ENCODE peak calls at places on chromosomes 13 and 19, in four cellular contexts. U, B, Q and H are unnamed samples.
A peak's percentile ranks its signal among the peaks of the same experiment; 100 is the strongest.

GRCh38 chr13:93956416-93956815 is 523.1 kb downstream of the DCT start:
- DNase-seq in U (no peak), B (no peak), Q (no peak), H (no peak)

GRCh38 chr13:79423801-79424642 is 18.0 kb upstream of the RBM26 start:
- DNase-seq in U (peak; percentile 14), B (no peak), Q (peak; percentile 63), H (peak; percentile 53)

GRCh38 chr13:42990147-42990990 is 1.7 kb downstream of the EPSTI1 start:
- DNase-seq in U (no peak), B (no peak), Q (peak; percentile 57), H (no peak)

GRCh38 chr13:44744880-44745633 is 168.9 kb upstream of the TSC22D1 start:
- DNase-seq in U (no peak), B (no peak), Q (no peak), H (no peak)

GRCh38 chr19:28329429-28329828 is 883.5 kb downstream of the UQCRFS1 start:
- DNase-seq in U (no peak), B (no peak), Q (no peak), H (no peak)

GRCh38 chr19:2332341-2333026 is 4.0 kb downstream of the SPPL2B start:
- DNase-seq in U (no peak), B (peak; percentile 56), Q (no peak), H (no peak)

GRCh38 chr19:40594657-40595077 is 6.5 kb upstream of the LTBP4 start:
- DNase-seq in U (peak; percentile 35), B (no peak), Q (peak; percentile 70), H (no peak)

GRCh38 chr13:45392811-45393210 is 25.4 kb downstream of the SLC25A30 start:
- DNase-seq in U (no peak), B (no peak), Q (no peak), H (no peak)

GRCh38 chr13:50512602-50513527 is 330.6 kb downstream of the DLEU7 start:
- DNase-seq in U (no peak), B (no peak), Q (peak; percentile 61), H (peak; percentile 55)

GRCh38 chr13:24253520-24254150 is 55.7 kb upstream of the C1QTNF9 start:
- DNase-seq in U (no peak), B (no peak), Q (no peak), H (no peak)

GRCh38 chr19:5123646-5124045 is 154.7 kb downstream of the KDM4B start:
- DNase-seq in U (no peak), B (no peak), Q (no peak), H (no peak)

GRCh38 chr19:35890113-35890650 is 10.2 kb downstream of the NFKBID start:
- DNase-seq in U (no peak), B (no peak), Q (no peak), H (no peak)

GRCh38 chr13:50611117-50611781 is 232.2 kb downstream of the DLEU7 start:
- DNase-seq in U (no peak), B (no peak), Q (no peak), H (no peak)

GRCh38 chr19:9621156-9622037 is at the start of gene ZNF561:
- DNase-seq in U (peak; percentile 92), B (peak; percentile 61), Q (peak; percentile 89), H (peak; percentile 90)

GRCh38 chr19:17107546-17108452 is 32.2 kb downstream of the MYO9B start:
- DNase-seq in U (no peak), B (no peak), Q (peak; percentile 98), H (peak; percentile 96)

GRCh38 chr13:45341034-45341798 is at the start of gene TPT1:
- DNase-seq in U (peak; percentile 94), B (peak; percentile 96), Q (peak; percentile 98), H (peak; percentile 99)

GRCh38 chr19:4373601-4374441 is 26.5 kb downstream of the SH3GL1 start:
- DNase-seq in U (no peak), B (no peak), Q (peak; percentile 36), H (no peak)

GRCh38 chr19:53365899-53366493 is 491 bp downstream of the ZNF525 start:
- DNase-seq in U (no peak), B (no peak), Q (no peak), H (no peak)

GRCh38 chr19:55673465-55673864 is 1.6 kb upstream of the EPN1 start:
- DNase-seq in U (peak; percentile 43), B (no peak), Q (no peak), H (no peak)
- H3K4me1 ChIP-seq in U (peaks cover 46% of the 10 kb centered on the region), B (peaks cover 12% of the 10 kb centered on the region), Q (peaks cover 5% of the 10 kb centered on the region), H (peaks cover 35% of the 10 kb centered on the region)

GRCh38 chr13:30366083-30366482 is 56.2 kb upstream of the UBE2L5 start:
- DNase-seq in U (no peak), B (no peak), Q (no peak), H (no peak)
- TF ChIP-seq FOS in U (no peak), B (no peak), Q (no peak), H (no peak)

GRCh38 chr13:33283195-33283910 is 2.2 kb downstream of the STARD13 start:
- DNase-seq in U (no peak), B (no peak), Q (no peak), H (peak; percentile 41)
- H3K4me1 ChIP-seq in U (no peaks in the 10 kb centered on the region), B (no peaks in the 10 kb centered on the region), Q (peaks cover 12% of the 10 kb centered on the region), H (peaks cover 50% of the 10 kb centered on the region)

GRCh38 chr19:46427518-46427917 is 1.2 kb downstream of the PNMA8C start:
- DNase-seq in U (no peak), B (no peak), Q (no peak), H (no peak)

GRCh38 chr19:46426035-46426505 is 2.7 kb downstream of the PNMA8C start:
- DNase-seq in U (no peak), B (no peak), Q (no peak), H (no peak)

GRCh38 chr19:46429999-46430398 is 1.3 kb upstream of the PNMA8C start:
- DNase-seq in U (no peak), B (no peak), Q (no peak), H (no peak)

GRCh38 chr19:46426506-46427162 is 2.1 kb downstream of the PNMA8C start:
- DNase-seq in U (peak; percentile 81), B (no peak), Q (peak; percentile 68), H (peak; percentile 36)

GRCh38 chr19:46428278-46429141 is at the start of gene PNMA8C:
- DNase-seq in U (peak; percentile 61), B (no peak), Q (peak; percentile 63), H (peak; percentile 38)
- TF ChIP-seq FOS in U (no peak), B (no peak), Q (no peak), H (no peak)

DNA sequence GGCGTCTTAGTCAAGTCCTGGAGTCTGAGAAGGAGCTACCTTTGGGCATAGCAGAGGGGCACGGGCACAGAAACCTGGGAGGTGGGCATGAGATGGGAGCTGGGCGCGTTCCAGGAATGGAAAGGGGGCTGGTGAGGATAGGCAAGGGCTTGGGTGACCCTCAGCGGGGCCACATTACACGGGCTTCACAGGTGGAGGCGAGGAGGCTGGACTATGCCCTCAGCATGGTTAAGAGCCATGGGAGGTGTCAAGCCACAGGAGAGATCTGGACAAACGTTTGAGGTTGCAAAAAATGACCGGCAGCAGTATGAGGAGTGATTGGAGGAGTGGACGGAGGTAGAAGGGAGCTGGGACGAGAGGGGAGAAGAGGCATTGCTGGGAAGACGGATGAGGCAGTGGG is 21.5 kb downstream of the NECTIN2 start:
- DNase-seq in U (no peak), B (no peak), Q (no peak), H (no peak)
- H3K4me1 ChIP-seq in U (no peaks in the 10 kb centered on the region), B (no peaks in the 10 kb centered on the region), Q (peaks cover 2% of the 10 kb centered on the region), H (peaks cover 26% of the 10 kb centered on the region)

GRCh38 chr13:30638301-30638700 is 20.6 kb downstream of the USPL1 start:
- DNase-seq in U (no peak), B (no peak), Q (no peak), H (no peak)
- TF ChIP-seq FOS in U (no peak), B (no peak), Q (no peak), H (no peak)